ENCODE peak calls at places on chromosome 20, in eight cellular contexts. One of them, this sample, is unnamed. For H3K27me3, the result is how much of the 10 kb centered on the place peaks cover.

GRCh38 chr20:15945301-15945700 is 627.9 kb downstream of the KIF16B start:
- DNase-seq in prostate gland: no peak
- DNase-seq in transverse colon: no peak
- DNase-seq in SK-N-SH: no peak
- DNase-seq in breast epithelium: no peak
- DNase-seq in stomach: no peak
- DNase-seq in sigmoid colon: no peak
- DNase-seq in upper lobe of left lung: no peak
- DNase-seq in this sample: no peak

GRCh38 chr20:31475472-31476312 is 604 bp downstream of the REM1 start:
- DNase-seq in prostate gland: no peak
- DNase-seq in transverse colon: no peak
- DNase-seq in SK-N-SH: no peak
- DNase-seq in breast epithelium: no peak
- DNase-seq in stomach: no peak
- DNase-seq in sigmoid colon: no peak
- DNase-seq in upper lobe of left lung: no peak
- DNase-seq in this sample: no peak

GRCh38 chr20:13105864-13106457 is 97.2 kb downstream of the SPTLC3 start:
- DNase-seq in prostate gland: no peak
- DNase-seq in transverse colon: no peak
- DNase-seq in SK-N-SH: peak
- DNase-seq in breast epithelium: no peak
- DNase-seq in stomach: no peak
- DNase-seq in sigmoid colon: no peak
- DNase-seq in upper lobe of left lung: no peak
- DNase-seq in this sample: no peak

GRCh38 chr20:32763202-32763999 is 1.2 kb downstream of the DNMT3B start:
- DNase-seq in prostate gland: no peak
- DNase-seq in transverse colon: no peak
- DNase-seq in SK-N-SH: peak
- DNase-seq in breast epithelium: no peak
- DNase-seq in stomach: no peak
- DNase-seq in sigmoid colon: no peak
- DNase-seq in upper lobe of left lung: no peak
- DNase-seq in this sample: no peak

GRCh38 chr20:32192698-32193097 is 14.8 kb downstream of the PLAGL2 start:
- DNase-seq in prostate gland: no peak
- DNase-seq in transverse colon: no peak
- DNase-seq in SK-N-SH: no peak
- DNase-seq in breast epithelium: no peak
- DNase-seq in stomach: no peak
- DNase-seq in sigmoid colon: no peak
- DNase-seq in upper lobe of left lung: peak
- DNase-seq in this sample: no peak

GRCh38 chr20:61857414-61857775 is 208.3 kb downstream of the TAF4 start:
- DNase-seq in prostate gland: no peak
- DNase-seq in transverse colon: no peak
- DNase-seq in SK-N-SH: no peak
- DNase-seq in breast epithelium: no peak
- DNase-seq in stomach: no peak
- DNase-seq in sigmoid colon: no peak
- DNase-seq in upper lobe of left lung: no peak
- DNase-seq in this sample: no peak

GRCh38 chr20:47285189-47285588 is 71.3 kb downstream of the ZMYND8 start:
- DNase-seq in prostate gland: no peak
- DNase-seq in transverse colon: no peak
- DNase-seq in SK-N-SH: no peak
- DNase-seq in breast epithelium: no peak
- DNase-seq in stomach: no peak
- DNase-seq in sigmoid colon: no peak
- DNase-seq in upper lobe of left lung: no peak
- DNase-seq in this sample: no peak

GRCh38 chr20:47969426-47969825 is 184.1 kb upstream of the SULF2 start:
- DNase-seq in prostate gland: no peak
- DNase-seq in transverse colon: no peak
- DNase-seq in SK-N-SH: no peak
- DNase-seq in breast epithelium: no peak
- DNase-seq in stomach: no peak
- DNase-seq in sigmoid colon: no peak
- DNase-seq in upper lobe of left lung: no peak
- DNase-seq in this sample: no peak

GRCh38 chr20:9072741-9073310 is 3.9 kb downstream of the PLCB4 start:
- DNase-seq in prostate gland: no peak
- DNase-seq in transverse colon: no peak
- DNase-seq in SK-N-SH: no peak
- DNase-seq in breast epithelium: no peak
- DNase-seq in stomach: no peak
- DNase-seq in sigmoid colon: no peak
- DNase-seq in upper lobe of left lung: no peak
- DNase-seq in this sample: no peak

GRCh38 chr20:23515250-23515939 is 24.5 kb downstream of the CST8 start:
- DNase-seq in prostate gland: no peak
- DNase-seq in transverse colon: no peak
- DNase-seq in SK-N-SH: no peak
- DNase-seq in breast epithelium: no peak
- DNase-seq in stomach: no peak
- DNase-seq in sigmoid colon: no peak
- DNase-seq in upper lobe of left lung: no peak
- DNase-seq in this sample: no peak

GRCh38 chr20:53672484-53673129 is 79.0 kb upstream of the ZNF217 start:
- DNase-seq in prostate gland: no peak
- DNase-seq in transverse colon: no peak
- DNase-seq in SK-N-SH: no peak
- DNase-seq in breast epithelium: no peak
- DNase-seq in stomach: no peak
- DNase-seq in sigmoid colon: no peak
- DNase-seq in upper lobe of left lung: no peak
- DNase-seq in this sample: no peak

GRCh38 chr20:49674383-49675352 is 39.0 kb downstream of the B4GALT5 start:
- DNase-seq in prostate gland: no peak
- DNase-seq in transverse colon: peak
- DNase-seq in SK-N-SH: no peak
- DNase-seq in breast epithelium: no peak
- DNase-seq in stomach: no peak
- DNase-seq in sigmoid colon: no peak
- DNase-seq in upper lobe of left lung: no peak
- DNase-seq in this sample: no peak

GRCh38 chr20:17558154-17558940 is 11.5 kb upstream of the DSTN start:
- DNase-seq in prostate gland: peak
- DNase-seq in transverse colon: peak
- DNase-seq in SK-N-SH: no peak
- DNase-seq in breast epithelium: no peak
- DNase-seq in stomach: peak
- DNase-seq in sigmoid colon: peak
- DNase-seq in upper lobe of left lung: peak
- DNase-seq in this sample: no peak

GRCh38 chr20:56223352-56223751 is 25.2 kb upstream of the MC3R start:
- DNase-seq in prostate gland: peak
- DNase-seq in transverse colon: no peak
- DNase-seq in SK-N-SH: no peak
- DNase-seq in breast epithelium: peak
- DNase-seq in stomach: no peak
- DNase-seq in sigmoid colon: no peak
- DNase-seq in upper lobe of left lung: no peak
- DNase-seq in this sample: no peak

GRCh38 chr20:6953611-6954010 is 186.1 kb downstream of the BMP2 start:
- DNase-seq in prostate gland: no peak
- DNase-seq in transverse colon: no peak
- DNase-seq in SK-N-SH: no peak
- DNase-seq in breast epithelium: no peak
- DNase-seq in stomach: no peak
- DNase-seq in sigmoid colon: no peak
- DNase-seq in upper lobe of left lung: no peak
- DNase-seq in this sample: no peak

DNA sequence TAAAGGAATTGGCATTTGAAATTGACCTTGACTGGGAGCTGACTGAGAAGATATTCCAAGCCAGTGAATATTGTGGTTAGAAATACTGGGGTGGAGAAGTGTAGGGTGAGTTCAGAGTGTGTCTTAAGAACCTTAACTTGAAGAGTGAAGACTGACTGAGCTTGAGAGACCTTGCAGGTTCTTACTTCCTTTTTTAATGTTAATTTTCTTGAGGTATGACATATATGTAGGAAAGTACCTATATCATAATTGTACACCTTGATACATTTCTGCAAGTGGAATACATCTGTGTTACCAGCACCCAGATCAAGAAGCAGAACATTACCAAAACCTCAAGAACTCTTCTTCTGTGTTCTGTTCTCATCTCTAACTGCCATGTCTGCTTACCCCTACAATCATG is 11.0 kb downstream of the DHX35 start:
- DNase-seq in prostate gland: no peak
- DNase-seq in transverse colon: no peak
- DNase-seq in SK-N-SH: no peak
- DNase-seq in breast epithelium: no peak
- DNase-seq in stomach: no peak
- DNase-seq in sigmoid colon: no peak
- DNase-seq in upper lobe of left lung: no peak
- DNase-seq in this sample: no peak
- H3K27ac ChIP-seq in prostate gland: no peak
- H3K27ac ChIP-seq in transverse colon: peak
- H3K27ac ChIP-seq in SK-N-SH: no peak
- H3K27ac ChIP-seq in breast epithelium: no peak
- H3K27ac ChIP-seq in stomach: peak
- H3K27ac ChIP-seq in sigmoid colon: peak
- H3K27ac ChIP-seq in upper lobe of left lung: no peak
- H3K27ac ChIP-seq in this sample: no peak

GRCh38 chr20:46071573-46071972 is 18.2 kb downstream of the NCOA5 start:
- DNase-seq in prostate gland: no peak
- DNase-seq in transverse colon: no peak
- DNase-seq in SK-N-SH: no peak
- DNase-seq in breast epithelium: no peak
- DNase-seq in stomach: no peak
- DNase-seq in sigmoid colon: no peak
- DNase-seq in upper lobe of left lung: no peak
- DNase-seq in this sample: no peak

GRCh38 chr20:46073024-46073423 is 16.7 kb downstream of the NCOA5 start:
- DNase-seq in prostate gland: no peak
- DNase-seq in transverse colon: no peak
- DNase-seq in SK-N-SH: no peak
- DNase-seq in breast epithelium: no peak
- DNase-seq in stomach: no peak
- DNase-seq in sigmoid colon: no peak
- DNase-seq in upper lobe of left lung: no peak
- DNase-seq in this sample: no peak

GRCh38 chr20:46074006-46074405 is 15.8 kb downstream of the NCOA5 start:
- DNase-seq in prostate gland: no peak
- DNase-seq in transverse colon: no peak
- DNase-seq in SK-N-SH: no peak
- DNase-seq in breast epithelium: no peak
- DNase-seq in stomach: no peak
- DNase-seq in sigmoid colon: no peak
- DNase-seq in upper lobe of left lung: no peak
- DNase-seq in this sample: no peak

GRCh38 chr20:46070215-46070910 is 19.4 kb downstream of the NCOA5 start:
- DNase-seq in prostate gland: no peak
- DNase-seq in transverse colon: no peak
- DNase-seq in SK-N-SH: no peak
- DNase-seq in breast epithelium: no peak
- DNase-seq in stomach: no peak
- DNase-seq in sigmoid colon: no peak
- DNase-seq in upper lobe of left lung: no peak
- DNase-seq in this sample: no peak

GRCh38 chr20:46073443-46073842 is 16.3 kb downstream of the NCOA5 start:
- DNase-seq in prostate gland: no peak
- DNase-seq in transverse colon: no peak
- DNase-seq in SK-N-SH: no peak
- DNase-seq in breast epithelium: no peak
- DNase-seq in stomach: no peak
- DNase-seq in sigmoid colon: no peak
- DNase-seq in upper lobe of left lung: no peak
- DNase-seq in this sample: no peak
- TF ChIP-seq POLR2AphosphoS5 in prostate gland: no peak
- TF ChIP-seq POLR2AphosphoS5 in transverse colon: no peak
- TF ChIP-seq POLR2AphosphoS5 in SK-N-SH: no peak
- TF ChIP-seq POLR2AphosphoS5 in breast epithelium: no peak
- TF ChIP-seq POLR2AphosphoS5 in stomach: no peak
- TF ChIP-seq POLR2AphosphoS5 in sigmoid colon: no peak
- TF ChIP-seq POLR2AphosphoS5 in upper lobe of left lung: no peak
- TF ChIP-seq POLR2AphosphoS5 in this sample: no peak

GRCh38 chr20:10660661-10661060 is 13.1 kb downstream of the JAG1 start:
- DNase-seq in prostate gland: no peak
- DNase-seq in transverse colon: no peak
- DNase-seq in SK-N-SH: no peak
- DNase-seq in breast epithelium: no peak
- DNase-seq in stomach: no peak
- DNase-seq in sigmoid colon: peak
- DNase-seq in upper lobe of left lung: no peak
- DNase-seq in this sample: no peak
- H3K27me3 ChIP-seq in prostate gland: under half
- H3K27me3 ChIP-seq in transverse colon: under half
- H3K27me3 ChIP-seq in SK-N-SH: under half
- H3K27me3 ChIP-seq in breast epithelium: under half
- H3K27me3 ChIP-seq in stomach: under half
- H3K27me3 ChIP-seq in sigmoid colon: under half
- H3K27me3 ChIP-seq in upper lobe of left lung: under half
- H3K27me3 ChIP-seq in this sample: under half

GRCh38 chr20:346033-346639 is 775 bp upstream of the NRSN2 start:
- DNase-seq in prostate gland: no peak
- DNase-seq in transverse colon: no peak
- DNase-seq in SK-N-SH: no peak
- DNase-seq in breast epithelium: no peak
- DNase-seq in stomach: no peak
- DNase-seq in sigmoid colon: no peak
- DNase-seq in upper lobe of left lung: no peak
- DNase-seq in this sample: no peak

GRCh38 chr20:346640-347316 is at the start of gene NRSN2:
- DNase-seq in prostate gland: peak
- DNase-seq in transverse colon: peak
- DNase-seq in SK-N-SH: peak
- DNase-seq in breast epithelium: peak
- DNase-seq in stomach: peak
- DNase-seq in sigmoid colon: peak
- DNase-seq in upper lobe of left lung: peak
- DNase-seq in this sample: no peak

GRCh38 chr20:347317-347639 is 367 bp downstream of the NRSN2 start:
- DNase-seq in prostate gland: no peak
- DNase-seq in transverse colon: no peak
- DNase-seq in SK-N-SH: no peak
- DNase-seq in breast epithelium: no peak
- DNase-seq in stomach: no peak
- DNase-seq in sigmoid colon: no peak
- DNase-seq in upper lobe of left lung: no peak
- DNase-seq in this sample: no peak

GRCh38 chr20:343107-343506 is 3.8 kb upstream of the NRSN2 start:
- DNase-seq in prostate gland: no peak
- DNase-seq in transverse colon: no peak
- DNase-seq in SK-N-SH: no peak
- DNase-seq in breast epithelium: no peak
- DNase-seq in stomach: no peak
- DNase-seq in sigmoid colon: no peak
- DNase-seq in upper lobe of left lung: no peak
- DNase-seq in this sample: no peak

DNA sequence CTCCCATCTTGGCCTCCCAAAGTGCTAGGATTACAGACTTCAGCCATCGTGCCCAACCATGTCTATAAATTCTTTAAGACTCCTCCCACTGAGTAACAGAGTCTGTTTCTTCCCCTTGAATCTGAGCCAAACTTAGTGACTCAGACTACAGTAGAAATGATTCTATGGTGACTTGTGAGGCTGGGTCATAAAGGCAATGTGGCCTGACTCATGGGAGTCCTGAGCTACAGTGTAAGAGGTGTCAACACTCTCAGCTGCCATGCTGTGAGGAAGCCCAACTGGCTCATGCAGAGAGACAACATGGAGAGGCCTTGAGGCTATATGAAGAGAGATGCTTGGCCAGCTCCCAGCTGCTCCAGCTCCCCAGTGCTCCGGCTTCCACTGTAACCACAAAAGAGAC is 5.2 kb upstream of the NRSN2 start:
- DNase-seq in prostate gland: no peak
- DNase-seq in transverse colon: no peak
- DNase-seq in SK-N-SH: no peak
- DNase-seq in breast epithelium: no peak
- DNase-seq in stomach: no peak
- DNase-seq in sigmoid colon: no peak
- DNase-seq in upper lobe of left lung: no peak
- DNase-seq in this sample: no peak
- H3K27ac ChIP-seq in prostate gland: no peak
- H3K27ac ChIP-seq in transverse colon: no peak
- H3K27ac ChIP-seq in SK-N-SH: no peak
- H3K27ac ChIP-seq in breast epithelium: no peak
- H3K27ac ChIP-seq in stomach: no peak
- H3K27ac ChIP-seq in sigmoid colon: no peak
- H3K27ac ChIP-seq in upper lobe of left lung: no peak
- H3K27ac ChIP-seq in this sample: no peak

This sample was measured in vagina.